ENCODE peak calls at places on chromosomes 7 and 10, in seven cellular contexts. D is memory B cell, I is neuronal stem cell, U is HFF-Myc, J is left ventricle myocardium inferior, K is GM18507, G is occipital lobe. A is an unnamed sample.

GRCh38 chr7:33054261-33054964 is 8.2 kb downstream of the NT5C3A start:
- DNase-seq in D (no peak), U (no peak), J (no peak), I (no peak), K (no peak), G (no peak), A (no peak)

GRCh38 chr10:4159173-4159572 is 374.2 kb upstream of the KLF6 start:
- DNase-seq in J (no peak), G (no peak), I (no peak), U (no peak), K (no peak), D (no peak), A (no peak)

GRCh38 chr10:132700168-132701098 is 85.5 kb downstream of the NKX6-2 start:
- DNase-seq in I (no peak), D (no peak), G (no peak), J (peak; percentile 14), K (no peak), U (no peak), A (no peak)

GRCh38 chr10:2942937-2943336 is 124.4 kb upstream of the PFKP start:
- DNase-seq in K (no peak), J (no peak), I (no peak), G (no peak), U (no peak), D (no peak), A (no peak)

GRCh38 chr10:131010965-131011575 is 300.5 kb downstream of the TCERG1L start:
- DNase-seq in J (no peak), U (no peak), K (no peak), D (no peak), I (no peak), G (no peak), A (no peak)

GRCh38 chr10:111142082-111142481 is 65.3 kb downstream of the ADRA2A start:
- DNase-seq in K (no peak), G (no peak), D (no peak), I (no peak), U (no peak), J (no peak), A (no peak)

GRCh38 chr10:124226271-124226911 is 133.0 kb upstream of the CHST15 start:
- DNase-seq in G (no peak), K (no peak), J (no peak), D (no peak), I (no peak), U (no peak), A (no peak)

GRCh38 chr10:125262920-125263319 is 102.6 kb upstream of the CTBP2 start:
- DNase-seq in D (no peak), I (no peak), K (no peak), U (no peak), G (no peak), J (no peak), A (no peak)

GRCh38 chr7:129947701-129948100 is 5.1 kb downstream of the UBE2H start:
- DNase-seq in J (no peak), G (no peak), K (no peak), I (no peak), D (no peak), U (no peak), A (no peak)

GRCh38 chr7:36563706-36564325 is 160.5 kb downstream of the AOAH start:
- DNase-seq in K (no peak), U (no peak), I (no peak), J (no peak), G (no peak), D (no peak), A (no peak)

GRCh38 chr7:34162676-34163075 is 257.3 kb downstream of the BMPER start:
- DNase-seq in D (no peak), K (no peak), G (no peak), U (no peak), J (no peak), I (no peak), A (no peak)

GRCh38 chr10:86367339-86367951 is 850 bp upstream of the GRID1 start:
- DNase-seq in K (no peak), I (no peak), J (no peak), G (no peak), D (no peak), U (no peak), A (peak; percentile 43)

GRCh38 chr7:141001561-141001960 is 13.2 kb downstream of the MRPS33 start:
- DNase-seq in U (no peak), G (no peak), J (no peak), D (no peak), I (no peak), K (no peak), A (no peak)

GRCh38 chr7:124688991-124689390 is 76.6 kb downstream of the GPR37 start:
- DNase-seq in K (no peak), D (no peak), G (no peak), U (no peak), I (no peak), J (no peak), A (no peak)

GRCh38 chr10:28220811-28221210 is 82.1 kb downstream of the MPP7 start:
- DNase-seq in J (no peak), I (no peak), G (no peak), K (no peak), U (no peak), D (no peak), A (no peak)

GRCh38 chr7:97118306-97118917 is 914 bp downstream of the SDHAF3 start:
- DNase-seq in K (no peak), D (no peak), U (no peak), I (no peak), G (no peak), J (no peak), A (no peak)

GRCh38 chr10:9825491-9826018 is 1192.1 kb upstream of the CELF2 start:
- DNase-seq in I (no peak), J (no peak), U (no peak), D (no peak), K (no peak), G (no peak), A (no peak)

GRCh38 chr7:17971392-17971791 is 31.1 kb upstream of the SNX13 start:
- DNase-seq in U (no peak), I (no peak), D (no peak), J (no peak), G (no peak), K (no peak), A (no peak)

GRCh38 chr10:95532536-95532935 is 28.6 kb downstream of the SORBS1 start:
- DNase-seq in K (no peak), D (no peak), I (no peak), J (no peak), U (no peak), G (no peak), A (no peak)

GRCh38 chr7:135791543-135792120 is 43.0 kb upstream of the FAM180A start:
- DNase-seq in D (no peak), K (no peak), G (no peak), U (no peak), J (no peak), I (no peak), A (no peak)

GRCh38 chr7:104969183-104969582 is 44.8 kb upstream of the KMT2E start:
- DNase-seq in U (no peak), D (no peak), J (no peak), I (no peak), K (no peak), G (no peak), A (no peak)

GRCh38 chr10:80382989-80383388 is 25.4 kb upstream of the PRXL2A start:
- DNase-seq in K (peak; percentile 37), D (peak; percentile 43), J (no peak), G (no peak), U (no peak), I (no peak), A (no peak)

GRCh38 chr10:2460846-2461245 is 606.5 kb upstream of the PFKP start:
- DNase-seq in J (no peak), G (no peak), U (no peak), D (no peak), K (no peak), I (no peak), A (no peak)

GRCh38 chr10:124739119-124739921 is 4.9 kb downstream of the FAM53B start:
- DNase-seq in D (no peak), G (no peak), I (no peak), K (no peak), U (no peak), J (no peak), A (no peak)

GRCh38 chr10:33180390-33180789 is 154.1 kb downstream of the NRP1 start:
- DNase-seq in D (no peak), G (no peak), K (no peak), I (no peak), J (no peak), U (no peak), A (no peak)

GRCh38 chr7:71186535-71186934 is 54.6 kb downstream of the GALNT17 start:
- DNase-seq in D (no peak), K (no peak), G (no peak), J (no peak), I (no peak), U (no peak), A (no peak)

GRCh38 chr7:78350926-78351325 is 552.4 kb downstream of the PHTF2 start:
- DNase-seq in G (no peak), J (no peak), U (no peak), I (no peak), K (no peak), D (no peak), A (no peak)

GRCh38 chr7:135690566-135690965 is 28.3 kb downstream of the STMP1 start:
- DNase-seq in G (no peak), D (no peak), I (no peak), J (no peak), K (no peak), U (no peak), A (no peak)

GRCh38 chr10:42149722-42150427 is 488.5 kb downstream of the ZNF33B start:
- DNase-seq in U (no peak), D (no peak), J (no peak), I (no peak), G (no peak), K (no peak), A (no peak)

GRCh38 chr7:108557617-108558016 is 11.9 kb downstream of the THAP5 start:
- DNase-seq in K (no peak), J (no peak), D (no peak), U (no peak), I (no peak), G (no peak), A (no peak)